ENCODE peak calls at places on chromosome 4, in six cellular contexts. One of them, this sample, is unnamed.
A peak's percentile ranks its signal among the peaks of the same experiment; 100 is the strongest.

GRCh38 chr4:7861440-7861881 is 78.2 kb downstream of the AFAP1 start:
- DNase-seq in neuronal stem cell: peak; percentile 17
- DNase-seq in trophoblast cell: peak; percentile 49
- DNase-seq in H9: peak; percentile 63
- DNase-seq in mesenchymal stem cell: peak; percentile 65
- DNase-seq in H1: no peak
- DNase-seq in this sample: peak; percentile 97

GRCh38 chr4:84317513-84317912 is 181.6 kb downstream of the NKX6-1 start:
- DNase-seq in trophoblast cell: no peak
- DNase-seq in mesenchymal stem cell: no peak
- DNase-seq in neuronal stem cell: no peak
- DNase-seq in H1: no peak
- DNase-seq in H9: no peak
- DNase-seq in this sample: no peak

GRCh38 chr4:116926631-116927295 is 158.6 kb downstream of the TRAM1L1 start:
- DNase-seq in H1: peak; percentile 43
- DNase-seq in mesenchymal stem cell: no peak
- DNase-seq in H9: no peak
- DNase-seq in trophoblast cell: no peak
- DNase-seq in neuronal stem cell: peak; percentile 0
- DNase-seq in this sample: no peak

GRCh38 chr4:100682477-100683218 is 164.8 kb upstream of the EMCN start:
- DNase-seq in mesenchymal stem cell: no peak
- DNase-seq in neuronal stem cell: no peak
- DNase-seq in trophoblast cell: no peak
- DNase-seq in H9: peak; percentile 49
- DNase-seq in H1: no peak
- DNase-seq in this sample: no peak

GRCh38 chr4:108834787-108835384 is 72.0 kb upstream of the ETNPPL start:
- DNase-seq in H1: no peak
- DNase-seq in trophoblast cell: no peak
- DNase-seq in neuronal stem cell: peak; percentile 50
- DNase-seq in mesenchymal stem cell: peak; percentile 62
- DNase-seq in H9: no peak
- DNase-seq in this sample: peak; percentile 74

GRCh38 chr4:10006236-10006603 is 15.1 kb downstream of the SLC2A9 start:
- DNase-seq in neuronal stem cell: no peak
- DNase-seq in H9: no peak
- DNase-seq in mesenchymal stem cell: no peak
- DNase-seq in H1: no peak
- DNase-seq in trophoblast cell: peak; percentile 17
- DNase-seq in this sample: no peak

GRCh38 chr4:87192155-87192919 is 28.1 kb downstream of the KLHL8 start:
- DNase-seq in trophoblast cell: no peak
- DNase-seq in H9: no peak
- DNase-seq in H1: no peak
- DNase-seq in neuronal stem cell: no peak
- DNase-seq in mesenchymal stem cell: no peak
- DNase-seq in this sample: no peak

GRCh38 chr4:134465417-134465816 is 263.8 kb upstream of the PABPC4L start:
- DNase-seq in H9: no peak
- DNase-seq in trophoblast cell: no peak
- DNase-seq in neuronal stem cell: no peak
- DNase-seq in H1: no peak
- DNase-seq in mesenchymal stem cell: no peak
- DNase-seq in this sample: no peak

GRCh38 chr4:39062094-39062493 is at the start of gene KLHL5:
- DNase-seq in H9: no peak
- DNase-seq in neuronal stem cell: peak; percentile 43
- DNase-seq in H1: no peak
- DNase-seq in mesenchymal stem cell: peak; percentile 63
- DNase-seq in trophoblast cell: no peak
- DNase-seq in this sample: no peak

GRCh38 chr4:125243835-125244397 is 70.8 kb upstream of the FAT4 start:
- DNase-seq in H1: no peak
- DNase-seq in mesenchymal stem cell: peak; percentile 7
- DNase-seq in neuronal stem cell: no peak
- DNase-seq in trophoblast cell: no peak
- DNase-seq in H9: no peak
- DNase-seq in this sample: peak; percentile 12

GRCh38 chr4:8451440-8452182 is 11.0 kb downstream of the TRMT44 start:
- DNase-seq in H9: no peak
- DNase-seq in trophoblast cell: peak; percentile 61
- DNase-seq in mesenchymal stem cell: no peak
- DNase-seq in H1: no peak
- DNase-seq in neuronal stem cell: no peak
- DNase-seq in this sample: no peak

GRCh38 chr4:166972071-166972470 is 262.2 kb downstream of the SPOCK3 start:
- DNase-seq in mesenchymal stem cell: peak; percentile 45
- DNase-seq in H9: no peak
- DNase-seq in neuronal stem cell: no peak
- DNase-seq in H1: no peak
- DNase-seq in trophoblast cell: no peak
- DNase-seq in this sample: no peak

GRCh38 chr4:3305610-3306371 is 13.0 kb downstream of the RGS12 start:
- DNase-seq in H1: no peak
- DNase-seq in neuronal stem cell: no peak
- DNase-seq in H9: no peak
- DNase-seq in mesenchymal stem cell: peak; percentile 73
- DNase-seq in trophoblast cell: no peak
- DNase-seq in this sample: peak; percentile 62

GRCh38 chr4:18318682-18319410 is 297.3 kb upstream of the LCORL start:
- DNase-seq in H9: no peak
- DNase-seq in trophoblast cell: peak; percentile 92
- DNase-seq in H1: no peak
- DNase-seq in mesenchymal stem cell: no peak
- DNase-seq in neuronal stem cell: no peak
- DNase-seq in this sample: no peak

GRCh38 chr4:183354213-183354612 is 32.0 kb upstream of the CLDN24 start:
- DNase-seq in trophoblast cell: peak; percentile 8
- DNase-seq in H9: no peak
- DNase-seq in mesenchymal stem cell: no peak
- DNase-seq in neuronal stem cell: no peak
- DNase-seq in H1: no peak
- DNase-seq in this sample: no peak

GRCh38 chr4:20421586-20421985 is 169.9 kb downstream of the SLIT2 start:
- DNase-seq in trophoblast cell: no peak
- DNase-seq in H1: no peak
- DNase-seq in mesenchymal stem cell: no peak
- DNase-seq in neuronal stem cell: no peak
- DNase-seq in H9: no peak
- DNase-seq in this sample: peak; percentile 31

GRCh38 chr4:85520765-85521749 is 46.1 kb downstream of the ARHGAP24 start:
- DNase-seq in H9: no peak
- DNase-seq in trophoblast cell: no peak
- DNase-seq in H1: no peak
- DNase-seq in neuronal stem cell: no peak
- DNase-seq in mesenchymal stem cell: no peak
- DNase-seq in this sample: no peak

GRCh38 chr4:145619639-145619996 is 433 bp downstream of the MMAA start:
- DNase-seq in mesenchymal stem cell: peak; percentile 66
- DNase-seq in H9: no peak
- DNase-seq in trophoblast cell: peak; percentile 11
- DNase-seq in H1: no peak
- DNase-seq in neuronal stem cell: no peak
- DNase-seq in this sample: peak; percentile 57

GRCh38 chr4:41882622-41883347 is 52.4 kb upstream of the TMEM33 start:
- DNase-seq in mesenchymal stem cell: peak; percentile 33
- DNase-seq in trophoblast cell: no peak
- DNase-seq in H9: peak; percentile 48
- DNase-seq in neuronal stem cell: no peak
- DNase-seq in H1: peak; percentile 67
- DNase-seq in this sample: peak; percentile 23

GRCh38 chr4:150155391-150155790 is 77.1 kb downstream of the DCLK2 start:
- DNase-seq in H1: no peak
- DNase-seq in neuronal stem cell: no peak
- DNase-seq in H9: no peak
- DNase-seq in mesenchymal stem cell: no peak
- DNase-seq in trophoblast cell: no peak
- DNase-seq in this sample: no peak

GRCh38 chr4:76748649-76749048 is 149.3 kb downstream of the SOWAHB start:
- DNase-seq in trophoblast cell: no peak
- DNase-seq in H1: no peak
- DNase-seq in H9: no peak
- DNase-seq in neuronal stem cell: no peak
- DNase-seq in mesenchymal stem cell: peak; percentile 37
- DNase-seq in this sample: peak; percentile 41

GRCh38 chr4:84336964-84337705 is 162.0 kb downstream of the NKX6-1 start:
- DNase-seq in mesenchymal stem cell: no peak
- DNase-seq in trophoblast cell: no peak
- DNase-seq in H9: no peak
- DNase-seq in neuronal stem cell: no peak
- DNase-seq in H1: no peak
- DNase-seq in this sample: no peak

GRCh38 chr4:153622093-153622492 is 62.0 kb upstream of the TLR2 start:
- DNase-seq in mesenchymal stem cell: no peak
- DNase-seq in trophoblast cell: no peak
- DNase-seq in neuronal stem cell: no peak
- DNase-seq in H1: no peak
- DNase-seq in H9: no peak
- DNase-seq in this sample: no peak

GRCh38 chr4:34138385-34138784 is 2105.9 kb downstream of the ARAP2 start:
- DNase-seq in mesenchymal stem cell: no peak
- DNase-seq in trophoblast cell: no peak
- DNase-seq in neuronal stem cell: no peak
- DNase-seq in H1: no peak
- DNase-seq in H9: no peak
- DNase-seq in this sample: no peak

GRCh38 chr4:98967916-98968315 is 27.6 kb upstream of the METAP1 start:
- DNase-seq in H1: no peak
- DNase-seq in trophoblast cell: no peak
- DNase-seq in neuronal stem cell: no peak
- DNase-seq in H9: no peak
- DNase-seq in mesenchymal stem cell: no peak
- DNase-seq in this sample: no peak

GRCh38 chr4:104641427-104641826 is 146.7 kb upstream of the CXXC4 start:
- DNase-seq in H1: no peak
- DNase-seq in neuronal stem cell: peak; percentile 46
- DNase-seq in trophoblast cell: no peak
- DNase-seq in mesenchymal stem cell: no peak
- DNase-seq in H9: no peak
- DNase-seq in this sample: no peak

GRCh38 chr4:182140547-182140946 is 102.7 kb upstream of the TENM3 start:
- DNase-seq in H9: peak; percentile 32
- DNase-seq in trophoblast cell: no peak
- DNase-seq in mesenchymal stem cell: no peak
- DNase-seq in neuronal stem cell: no peak
- DNase-seq in H1: peak; percentile 53
- DNase-seq in this sample: no peak

GRCh38 chr4:173530326-173531062 is 465 bp upstream of the HAND2 start:
- DNase-seq in H1: no peak
- DNase-seq in mesenchymal stem cell: no peak
- DNase-seq in neuronal stem cell: no peak
- DNase-seq in trophoblast cell: no peak
- DNase-seq in H9: no peak
- DNase-seq in this sample: no peak

GRCh38 chr4:124061413-124061812 is 651.1 kb downstream of the ANKRD50 start:
- DNase-seq in trophoblast cell: no peak
- DNase-seq in H1: no peak
- DNase-seq in H9: no peak
- DNase-seq in neuronal stem cell: no peak
- DNase-seq in mesenchymal stem cell: peak; percentile 51
- DNase-seq in this sample: peak; percentile 44

GRCh38 chr4:96639932-96640331 is 800.0 kb downstream of the PDHA2 start:
- DNase-seq in H1: no peak
- DNase-seq in neuronal stem cell: no peak
- DNase-seq in trophoblast cell: no peak
- DNase-seq in mesenchymal stem cell: no peak
- DNase-seq in H9: no peak
- DNase-seq in this sample: no peak

GRCh38 chr4:34422472-34422871 is 1821.8 kb downstream of the ARAP2 start:
- DNase-seq in H9: no peak
- DNase-seq in H1: no peak
- DNase-seq in neuronal stem cell: no peak
- DNase-seq in mesenchymal stem cell: peak; percentile 10
- DNase-seq in trophoblast cell: no peak
- DNase-seq in this sample: no peak

GRCh38 chr4:131337956-131338355 is 1811.1 kb upstream of the PCDH10 start:
- DNase-seq in H1: no peak
- DNase-seq in H9: no peak
- DNase-seq in mesenchymal stem cell: no peak
- DNase-seq in neuronal stem cell: no peak
- DNase-seq in trophoblast cell: no peak
- DNase-seq in this sample: no peak
- H4K91ac ChIP-seq in H1: no peak overlapping the region
- H4K91ac ChIP-seq in H9: no peak overlapping the region
- H4K91ac ChIP-seq in mesenchymal stem cell: no peak overlapping the region
- H4K91ac ChIP-seq in neuronal stem cell: no peak overlapping the region
- H4K91ac ChIP-seq in trophoblast cell: no peak overlapping the region
- H4K91ac ChIP-seq in this sample: no peak overlapping the region

GRCh38 chr4:157222764-157223145 is 2.2 kb downstream of the GRIA2 start:
- DNase-seq in H1: no peak
- DNase-seq in trophoblast cell: no peak
- DNase-seq in mesenchymal stem cell: no peak
- DNase-seq in H9: no peak
- DNase-seq in neuronal stem cell: no peak
- DNase-seq in this sample: no peak
- H4K91ac ChIP-seq in H1: no peak overlapping the region
- H4K91ac ChIP-seq in trophoblast cell: no peak overlapping the region
- H4K91ac ChIP-seq in mesenchymal stem cell: no peak overlapping the region
- H4K91ac ChIP-seq in H9: no peak overlapping the region
- H4K91ac ChIP-seq in neuronal stem cell: no peak overlapping the region
- H4K91ac ChIP-seq in this sample: no peak overlapping the region

GRCh38 chr4:122914938-122915337 is 7.5 kb downstream of the NUDT6 start:
- DNase-seq in H9: no peak
- DNase-seq in neuronal stem cell: no peak
- DNase-seq in H1: no peak
- DNase-seq in trophoblast cell: no peak
- DNase-seq in mesenchymal stem cell: peak; percentile 49
- DNase-seq in this sample: peak; percentile 77
- H4K91ac ChIP-seq in H9: no peak overlapping the region
- H4K91ac ChIP-seq in neuronal stem cell: no peak overlapping the region
- H4K91ac ChIP-seq in H1: no peak overlapping the region
- H4K91ac ChIP-seq in trophoblast cell: no peak overlapping the region
- H4K91ac ChIP-seq in mesenchymal stem cell: no peak overlapping the region
- H4K91ac ChIP-seq in this sample: no peak overlapping the region

DNA sequence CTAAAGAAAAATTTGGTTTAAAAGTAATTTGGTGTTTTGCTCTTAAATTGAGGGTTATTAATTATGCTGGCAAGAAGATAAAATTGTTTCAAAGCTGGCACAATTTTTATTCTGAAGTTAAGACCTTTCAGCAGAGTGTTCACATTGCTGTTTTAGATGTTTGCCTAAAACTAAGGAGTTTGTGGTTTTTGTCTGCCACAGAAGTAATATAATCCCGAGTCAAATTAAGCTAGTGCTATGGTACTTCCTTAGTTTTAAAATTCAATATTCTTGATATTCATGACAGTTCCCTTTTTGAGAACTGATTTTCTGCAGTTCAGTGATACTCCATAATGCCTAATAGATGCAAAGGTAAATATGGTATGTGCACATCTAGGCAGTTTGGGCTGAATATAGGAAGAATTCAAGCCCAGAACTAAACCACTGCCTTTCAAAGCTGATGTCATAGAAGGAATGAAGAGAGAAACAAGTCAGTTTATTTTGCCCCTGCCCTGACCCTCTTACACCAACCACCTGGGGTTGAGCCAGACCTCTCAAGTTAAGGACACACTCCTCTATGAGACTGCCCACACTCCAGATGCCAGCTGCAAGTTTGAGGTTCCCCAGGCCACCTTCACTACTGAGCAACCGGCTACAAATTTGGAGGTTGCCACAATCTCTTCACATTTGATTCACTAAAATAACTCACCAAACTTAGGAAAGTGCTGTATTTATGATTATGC is 32.1 kb upstream of the VEGFC start:
- DNase-seq in H9: no peak
- DNase-seq in neuronal stem cell: no peak
- DNase-seq in mesenchymal stem cell: no peak
- DNase-seq in trophoblast cell: no peak
- DNase-seq in H1: no peak
- DNase-seq in this sample: no peak
- H4K91ac ChIP-seq in H9: no peak overlapping the region
- H4K91ac ChIP-seq in neuronal stem cell: no peak overlapping the region
- H4K91ac ChIP-seq in mesenchymal stem cell: no peak overlapping the region
- H4K91ac ChIP-seq in trophoblast cell: no peak overlapping the region
- H4K91ac ChIP-seq in H1: no peak overlapping the region
- H4K91ac ChIP-seq in this sample: no peak overlapping the region